ENCODE peak calls at places on chromosomes 2 and 18, in four cellular contexts. U is H9, K is trophoblast cell, H is mesenchymal stem cell. X is an unnamed sample.
A peak's percentile ranks its signal among the peaks of the same experiment; 100 is the strongest.

GRCh38 chr2:234164499-234165409 is 114.3 kb downstream of the SPP2 start:
- DNase-seq in U (no peak), H (no peak), K (no peak), X (no peak)

GRCh38 chr2:195561205-195562032 is 95.6 kb upstream of the SLC39A10 start:
- DNase-seq in K (peak; percentile 64), H (peak; percentile 87), U (no peak), X (peak; percentile 99)

GRCh38 chr18:7784171-7784570 is 217.1 kb downstream of the PTPRM start:
- DNase-seq in K (peak; percentile 72), U (peak; percentile 40), H (no peak), X (no peak)

GRCh38 chr2:149388120-149388816 is 57.9 kb downstream of the LYPD6 start:
- DNase-seq in H (no peak), K (no peak), U (peak; percentile 35), X (no peak)

GRCh38 chr2:160425794-160426193 is 67.8 kb downstream of the RBMS1 start:
- DNase-seq in K (no peak), U (no peak), H (peak; percentile 57), X (no peak)

GRCh38 chr2:232502513-232502900 is 14.9 kb upstream of the ECEL1 start:
- DNase-seq in H (no peak), K (no peak), U (no peak), X (peak; percentile 6)

GRCh38 chr2:207632575-207633492 is 7.6 kb upstream of the METTL21A start:
- DNase-seq in U (no peak), H (peak; percentile 70), K (peak; percentile 95), X (peak; percentile 58)

GRCh38 chr2:30757737-30758136 is 49.5 kb downstream of the CAPN13 start:
- DNase-seq in H (no peak), K (no peak), U (no peak), X (no peak)

GRCh38 chr2:46493971-46494250 is 14.5 kb downstream of the TMEM247 start:
- DNase-seq in U (no peak), K (no peak), H (no peak), X (no peak)

GRCh38 chr2:207107551-207107950 is 58.2 kb downstream of the KLF7 start:
- DNase-seq in K (no peak), U (no peak), H (no peak), X (no peak)

GRCh38 chr2:174971868-174972781 is 33.1 kb downstream of the CHN1 start:
- DNase-seq in K (peak; percentile 69), U (no peak), H (peak; percentile 53), X (peak; percentile 75)

DNA sequence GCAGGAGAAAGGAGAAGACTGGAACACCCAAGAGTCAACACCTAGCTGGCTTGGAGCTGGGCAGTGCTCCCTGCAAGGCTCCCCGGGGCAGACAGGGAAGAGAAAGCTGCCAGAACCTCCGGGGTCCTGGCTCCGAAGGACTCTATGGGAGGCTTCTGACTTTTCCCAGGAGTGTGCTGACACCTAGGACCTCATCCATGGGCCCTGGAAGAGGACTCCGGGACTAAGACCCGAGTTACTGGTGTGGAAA is 37.8 kb upstream of the ATP6V1B1 start:
- DNase-seq in H (no peak), K (no peak), U (no peak), X (no peak)
- H3K27me3 ChIP-seq in H (peaks cover 84% of the 10 kb centered on the region), K (peaks cover 94% of the 10 kb centered on the region), U (peaks cover 96% of the 10 kb centered on the region), X (peaks cover 72% of the 10 kb centered on the region)

DNA sequence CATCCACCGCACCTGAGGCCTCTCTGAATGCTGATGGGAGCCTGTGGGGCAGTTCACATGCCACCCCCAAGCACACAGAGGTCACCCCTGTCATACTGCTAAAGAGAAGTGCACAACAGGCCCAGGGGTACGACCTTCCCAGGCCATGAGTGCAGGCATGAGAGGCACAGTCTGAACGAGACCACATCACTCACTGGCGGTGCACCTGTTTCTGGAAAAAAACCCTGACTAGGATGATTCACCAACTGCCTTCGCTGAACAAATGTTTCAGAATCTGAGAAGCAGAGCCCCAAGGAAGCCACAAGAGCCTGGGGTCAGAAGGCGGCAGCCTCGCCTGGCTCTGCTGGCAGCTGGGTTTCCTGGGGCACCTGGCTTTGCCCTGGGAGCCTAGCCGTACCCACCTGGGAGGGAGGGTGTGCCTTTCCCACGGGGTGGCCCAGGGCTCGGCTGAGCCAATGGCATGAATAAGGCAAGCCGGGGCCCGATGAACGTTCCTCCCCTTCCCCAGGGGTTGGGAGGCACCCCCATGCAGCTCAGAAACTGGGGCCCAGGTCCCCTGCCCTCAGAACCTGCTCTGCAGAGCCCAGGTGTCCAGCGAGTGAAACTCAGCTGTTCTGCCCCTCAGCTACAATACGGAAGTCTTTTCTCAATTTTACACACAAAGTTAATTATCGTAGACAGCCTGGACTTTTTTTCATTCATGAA is 73.8 kb downstream of the HDAC4 start:
- DNase-seq in H (peak; percentile 20), U (peak; percentile 12), K (no peak), X (peak; percentile 69)
- H3K18ac ChIP-seq in H (no peak overlapping the region), U (no peak overlapping the region), K (peak overlapping the region; percentile 61), X (peak overlapping the region; percentile 89)

GRCh38 chr2:73341039-73341438 is 44.6 kb upstream of the ALMS1 start:
- DNase-seq in K (no peak), U (no peak), H (no peak), X (no peak)

GRCh38 chr2:73339171-73339678 is 45.9 kb upstream of the EGR4 start:
- DNase-seq in U (no peak), H (no peak), K (no peak), X (no peak)

DNA sequence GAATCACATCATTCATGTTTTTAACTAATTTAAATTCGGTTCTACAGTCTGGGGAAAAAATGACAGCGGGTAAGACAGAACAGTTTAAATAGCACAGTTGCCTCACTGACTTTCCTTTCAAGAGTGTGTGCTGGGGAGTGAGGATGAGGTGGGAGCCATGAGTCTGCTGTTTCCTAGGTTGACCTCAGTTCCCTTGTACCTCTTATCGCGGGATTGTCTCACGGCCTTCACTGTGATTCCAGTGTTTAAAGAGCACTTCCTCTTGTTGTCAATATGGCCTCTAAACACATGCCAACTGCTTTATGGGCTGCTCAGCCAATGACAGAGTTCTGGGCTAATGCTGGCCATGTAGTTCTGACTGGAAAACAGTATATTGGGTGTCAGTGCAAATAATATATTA is 41.6 kb upstream of the ALMS1 start:
- DNase-seq in H (no peak), K (no peak), U (no peak), X (no peak)
- H3K27me3 ChIP-seq in H (peaks cover 49% of the 10 kb centered on the region), K (no peaks in the 10 kb centered on the region), U (no peaks in the 10 kb centered on the region), X (peaks cover 8% of the 10 kb centered on the region)

GRCh38 chr2:70121627-70122372 is 34.5 kb downstream of the PCBP1 start:
- DNase-seq in U (no peak), H (no peak), K (no peak), X (no peak)

GRCh38 chr2:70122470-70122869 is 35.2 kb downstream of the PCBP1 start:
- DNase-seq in K (no peak), H (no peak), U (no peak), X (no peak)

GRCh38 chr2:70116936-70117554 is 29.8 kb downstream of the PCBP1 start:
- DNase-seq in K (no peak), H (no peak), U (no peak), X (no peak)

GRCh38 chr2:70115646-70116442 is 28.6 kb downstream of the PCBP1 start:
- DNase-seq in H (no peak), K (no peak), U (no peak), X (no peak)

GRCh38 chr2:70118798-70119454 is 31.6 kb downstream of the PCBP1 start:
- DNase-seq in H (no peak), U (peak; percentile 65), K (no peak), X (no peak)
- H3K18ac ChIP-seq in H (no peak overlapping the region), U (peak overlapping the region; percentile 92), K (no peak overlapping the region), X (no peak overlapping the region)

GRCh38 chr2:73176205-73176880 is 26.0 kb upstream of the NOTO start:
- DNase-seq in K (peak; percentile 33), U (peak; percentile 69), H (peak; percentile 17), X (no peak)
- H3K27me3 ChIP-seq in K (peaks cover 22% of the 10 kb centered on the region), U (peaks cover 29% of the 10 kb centered on the region), H (peaks cover 59% of the 10 kb centered on the region), X (peaks cover 50% of the 10 kb centered on the region)

GRCh38 chr2:239002960-239003932 is 155.4 kb downstream of the TWIST2 start:
- DNase-seq in U (no peak), K (no peak), H (peak; percentile 19), X (peak; percentile 65)
- H3K18ac ChIP-seq in U (no peak overlapping the region), K (no peak overlapping the region), H (no peak overlapping the region), X (no peak overlapping the region)

DNA sequence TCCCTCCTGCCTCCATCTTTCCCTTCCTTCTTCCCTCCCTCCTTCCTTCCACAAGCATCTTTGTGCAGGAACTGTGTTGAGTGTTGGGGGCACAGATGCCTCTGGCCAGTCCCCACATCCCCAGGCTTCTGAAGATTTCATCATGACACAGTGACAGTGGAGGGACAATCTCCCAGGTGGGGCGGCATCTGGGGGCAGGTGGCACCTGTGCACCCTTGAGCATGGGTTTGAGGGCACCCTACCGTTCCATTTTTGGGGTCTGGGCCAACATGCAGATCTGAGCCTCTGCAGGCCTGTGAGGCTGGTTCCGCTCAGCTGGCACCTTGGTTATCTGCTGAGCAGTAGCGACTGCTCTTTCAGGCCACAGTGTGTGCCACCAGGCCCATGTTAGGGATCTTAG is 57.6 kb downstream of the LONRF2 start:
- DNase-seq in K (no peak), U (no peak), H (no peak), X (no peak)
- H3K27me3 ChIP-seq in K (no peaks in the 10 kb centered on the region), U (no peaks in the 10 kb centered on the region), H (peaks cover 32% of the 10 kb centered on the region), X (peaks cover 19% of the 10 kb centered on the region)

DNA sequence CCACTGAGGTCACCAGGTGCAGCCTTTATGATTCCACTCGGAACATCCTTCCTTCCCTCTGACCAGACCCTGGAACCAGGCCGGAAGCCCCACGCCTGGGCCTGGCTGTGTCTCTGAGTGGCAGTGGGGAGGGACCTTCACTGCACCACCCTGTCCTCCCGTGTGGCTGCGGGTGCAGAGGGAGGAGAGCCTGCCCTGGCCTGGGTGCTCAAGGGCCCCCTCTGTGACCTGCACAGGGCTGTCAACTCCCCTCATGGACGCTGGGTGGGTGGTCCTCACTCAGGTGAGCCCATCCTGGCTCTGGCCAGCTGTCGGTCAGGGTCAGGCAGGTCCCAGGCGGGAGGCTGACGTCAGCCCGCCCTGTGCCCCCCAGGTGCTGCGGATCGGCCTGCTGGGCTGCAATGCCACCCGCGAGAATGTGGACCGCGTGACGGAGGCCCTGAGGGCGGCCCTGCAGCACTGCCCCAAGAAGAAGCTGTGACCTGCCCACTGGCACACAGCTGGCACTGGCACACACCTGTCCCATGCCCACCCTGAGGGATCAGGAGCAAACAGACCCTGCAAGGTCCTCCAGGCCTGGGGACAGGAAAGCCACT is 9.8 kb downstream of the AGXT start:
- DNase-seq in K (no peak), U (no peak), H (no peak), X (no peak)
- H3K18ac ChIP-seq in K (no peak overlapping the region), U (no peak overlapping the region), H (no peak overlapping the region), X (no peak overlapping the region)

X was measured in IMR-90.